ENCODE peak calls at places on chromosomes 1 and 21, in four cellular contexts. F is breast epithelium, Q is Peyer's patch, V is HCT116. L is an unnamed sample. For H3K9me3, the result is how much of the 10 kb centered on the place peaks cover.

GRCh38 chr1:56081151-56081550 is 498.2 kb downstream of the PLPP3 start:
- DNase-seq in V (no peak), Q (no peak), F (no peak), L (peak)

GRCh38 chr1:147084273-147085096 is 87.8 kb downstream of the PRKAB2 start:
- DNase-seq in V (no peak), F (peak), Q (peak), L (peak)

GRCh38 chr1:167493372-167493771 is 25.0 kb downstream of the CD247 start:
- DNase-seq in F (no peak), Q (no peak), V (no peak), L (no peak)

GRCh38 chr1:203239906-203240305 is 10.4 kb upstream of the CHIT1 start:
- DNase-seq in F (no peak), Q (no peak), V (no peak), L (no peak)

GRCh38 chr1:184915463-184916080 is 58.7 kb downstream of the NIBAN1 start:
- DNase-seq in Q (no peak), V (no peak), F (no peak), L (no peak)

GRCh38 chr1:208837242-208837641 is 593.1 kb upstream of the PLXNA2 start:
- DNase-seq in V (no peak), Q (no peak), F (no peak), L (no peak)

GRCh38 chr1:162676767-162677166 is 44.5 kb downstream of the DDR2 start:
- DNase-seq in V (no peak), Q (no peak), F (no peak), L (no peak)

GRCh38 chr1:44135896-44136295 is 5.5 kb downstream of the KLF18 start:
- DNase-seq in V (no peak), F (no peak), Q (no peak), L (no peak)

GRCh38 chr1:233523047-233523446 is 90.9 kb upstream of the KCNK1 start:
- DNase-seq in F (no peak), V (no peak), Q (no peak), L (no peak)

GRCh38 chr21:43697758-43698643 is 20.9 kb upstream of the PDXK start:
- DNase-seq in Q (no peak), V (no peak), F (no peak), L (no peak)

GRCh38 chr1:28577052-28577678 is 14.9 kb upstream of the RAB42 start:
- DNase-seq in Q (no peak), V (no peak), F (no peak), L (no peak)

GRCh38 chr1:37318490-37318889 is 155.9 kb upstream of the ZC3H12A start:
- DNase-seq in Q (no peak), F (no peak), V (no peak), L (no peak)

GRCh38 chr1:81554108-81554507 is 246.6 kb upstream of the ADGRL2 start:
- DNase-seq in V (no peak), Q (no peak), F (no peak), L (no peak)

GRCh38 chr1:39082811-39083576 is 56.8 kb downstream of the NDUFS5 start:
- DNase-seq in Q (no peak), V (no peak), F (no peak), L (no peak)

GRCh38 chr21:19870682-19871081 is 1127.5 kb upstream of the NCAM2 start:
- DNase-seq in Q (no peak), V (no peak), F (no peak), L (no peak)

GRCh38 chr1:78440381-78440793 is 50.4 kb upstream of the PTGFR start:
- DNase-seq in Q (no peak), V (no peak), F (no peak), L (no peak)

GRCh38 chr1:38826262-38826661 is 33.3 kb downstream of the RRAGC start:
- DNase-seq in Q (no peak), F (no peak), V (no peak), L (no peak)

GRCh38 chr1:50972766-50973165 is 2.7 kb downstream of the CDKN2C start:
- DNase-seq in Q (no peak), V (no peak), F (no peak), L (no peak)

GRCh38 chr1:29707796-29708195 is 471.5 kb downstream of the PTPRU start:
- DNase-seq in Q (no peak), F (no peak), V (no peak), L (no peak)

GRCh38 chr1:15885269-15885668 is 37.8 kb downstream of the SPEN start:
- DNase-seq in F (no peak), Q (no peak), V (no peak), L (no peak)

GRCh38 chr21:37974081-37974480 is 57.8 kb upstream of the KCNJ6 start:
- DNase-seq in F (no peak), Q (no peak), V (no peak), L (no peak)

GRCh38 chr1:92797297-92797696 is 12.4 kb upstream of the EVI5 start:
- DNase-seq in Q (no peak), V (no peak), F (no peak), L (no peak)

GRCh38 chr1:226862900-226863299 is 7.5 kb upstream of the PSEN2 start:
- DNase-seq in V (no peak), Q (no peak), F (no peak), L (no peak)

GRCh38 chr21:21463456-21463855 is 465.2 kb downstream of the NCAM2 start:
- DNase-seq in Q (no peak), F (no peak), V (no peak), L (no peak)

GRCh38 chr1:38289034-38289433 is 242.4 kb upstream of the POU3F1 start:
- DNase-seq in Q (no peak), F (no peak), V (no peak), L (no peak)

GRCh38 chr1:186700688-186701087 is 20.5 kb upstream of the PTGS2 start:
- DNase-seq in F (no peak), V (no peak), Q (no peak), L (no peak)

GRCh38 chr1:97163591-97164275 is 442.1 kb downstream of the PTBP2 start:
- DNase-seq in V (no peak), Q (no peak), F (no peak), L (no peak)

GRCh38 chr1:206464456-206464964 is 5.8 kb upstream of the IKBKE start:
- DNase-seq in V (no peak), F (no peak), Q (no peak), L (no peak)

DNA sequence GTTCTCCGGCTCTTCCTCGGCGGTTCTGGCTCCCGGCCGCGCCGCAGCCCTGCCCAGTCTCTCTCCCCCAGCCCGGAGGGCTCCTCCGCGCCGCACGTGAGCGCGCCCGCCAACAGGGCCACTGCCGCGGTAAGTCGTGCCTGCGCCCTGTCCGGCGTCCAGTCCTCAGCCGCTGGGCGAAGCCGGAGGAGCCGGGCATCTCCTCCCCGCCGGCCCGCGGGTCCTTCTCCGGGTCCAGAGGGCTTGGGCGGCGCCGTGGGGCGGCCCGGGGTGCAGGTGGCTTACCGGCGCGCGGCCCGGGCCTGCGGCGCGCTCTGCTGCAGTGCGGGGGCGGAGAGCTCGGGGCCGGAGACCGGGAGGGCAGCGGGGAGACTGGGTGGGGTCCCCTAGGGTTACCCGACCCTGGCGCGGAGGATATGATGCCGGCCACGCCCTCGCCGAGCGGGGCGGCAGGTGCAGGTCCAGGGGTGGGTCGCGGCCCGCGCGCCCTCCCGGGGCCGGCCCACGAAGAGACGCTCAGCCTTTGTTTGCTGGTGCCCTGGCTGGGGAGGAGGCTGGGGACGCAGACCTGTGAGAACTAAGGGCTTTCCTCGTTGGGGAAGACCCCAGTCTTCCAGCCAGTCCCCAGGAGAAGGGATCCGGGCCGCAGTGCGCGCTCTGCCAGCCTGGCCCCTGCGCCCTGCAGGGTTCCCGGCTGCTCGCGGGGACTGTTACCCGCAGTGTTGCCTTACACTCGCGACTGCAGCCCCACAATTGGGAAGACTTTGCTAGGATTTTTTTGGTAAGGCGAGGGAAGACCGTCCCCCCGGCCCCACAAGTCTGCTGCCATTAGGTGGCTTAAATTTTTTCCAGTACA is at the start of gene DOP1B:
- DNase-seq in Q (no peak), V (no peak), F (no peak), L (peak)
- TF ChIP-seq POLR2A in Q (peak), V (peak), F (peak), L (no peak)

GRCh38 chr21:25324666-25325065 is 282.6 kb downstream of the MRPL39 start:
- DNase-seq in V (no peak), Q (no peak), F (no peak), L (no peak)
- H3K9me3 ChIP-seq in V (under half), Q (under half), F (under half), L (under half)

GRCh38 chr1:36151845-36152203 is 2.5 kb upstream of the TRAPPC3 start:
- DNase-seq in F (no peak), Q (no peak), V (no peak), L (no peak)
- TF ChIP-seq POLR2A in F (no peak), Q (no peak), V (no peak), L (no peak)

DNA sequence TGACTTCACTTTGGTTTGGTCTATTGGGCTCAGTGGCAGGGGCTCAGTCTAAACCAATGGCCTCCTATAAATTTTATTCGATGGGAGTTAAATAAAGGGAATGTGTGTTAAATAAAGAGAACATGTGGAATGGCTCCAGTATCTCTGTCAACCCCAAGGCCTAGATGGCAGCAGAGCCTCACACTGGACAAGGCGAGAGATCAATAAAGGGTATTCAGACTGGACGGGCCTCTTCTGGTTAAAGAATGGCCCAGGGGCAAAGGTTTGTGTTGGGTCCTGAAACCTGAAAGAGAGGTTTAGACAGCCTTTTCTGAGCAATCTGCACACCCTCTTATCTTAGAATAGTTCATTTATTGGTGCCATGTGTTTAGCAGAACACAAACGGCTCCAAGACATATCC is 34.7 kb downstream of the SH3BP5L start:
- DNase-seq in Q (no peak), F (no peak), V (no peak), L (no peak)
- H3K9me3 ChIP-seq in Q (under half), F (under half), V (under half), L (under half)

DNA sequence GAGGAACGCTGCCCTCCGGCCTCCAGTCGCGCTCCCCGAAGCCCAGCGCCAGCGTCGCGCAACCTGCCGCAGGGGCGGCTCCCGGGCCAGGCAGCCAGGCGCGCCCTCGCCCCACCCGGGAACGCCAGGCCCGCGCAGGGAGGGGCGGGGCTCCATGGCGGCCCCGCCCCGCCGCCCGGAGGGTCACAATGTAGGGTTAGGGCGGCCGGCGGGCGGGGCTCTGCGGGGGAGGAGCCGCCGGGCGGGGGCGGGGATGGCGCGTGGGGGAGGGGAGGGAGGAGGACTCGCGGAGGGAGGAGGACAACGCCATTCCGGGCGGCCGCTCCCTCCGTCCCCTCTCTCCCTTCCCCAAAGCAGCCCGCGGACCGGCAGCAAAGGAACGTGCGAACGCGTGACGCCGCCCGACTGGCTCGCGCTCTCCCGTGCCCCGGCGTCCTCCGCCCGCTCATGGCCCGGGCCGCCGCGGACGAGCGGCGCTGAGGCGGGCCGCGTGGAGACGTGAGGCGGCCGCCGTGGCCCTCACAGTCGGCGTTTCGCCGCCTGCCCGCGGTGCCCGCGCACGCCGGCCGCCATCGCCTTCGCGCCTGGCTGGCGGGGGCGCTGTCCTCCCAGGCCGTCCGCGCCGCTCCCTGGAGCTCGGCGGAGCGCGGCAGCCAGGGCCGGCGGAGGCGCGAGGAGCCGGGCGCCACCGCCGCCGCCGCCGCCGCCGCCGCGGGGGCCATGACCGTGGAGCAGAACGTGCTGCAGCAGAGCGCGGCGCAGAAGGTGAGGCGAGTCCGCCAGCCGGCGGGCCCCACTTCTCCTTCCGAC is at the start of gene USP25:
- DNase-seq in F (peak), V (peak), Q (peak), L (peak)
- TF ChIP-seq POLR2A in F (no peak), V (peak), Q (peak), L (peak)

DNA sequence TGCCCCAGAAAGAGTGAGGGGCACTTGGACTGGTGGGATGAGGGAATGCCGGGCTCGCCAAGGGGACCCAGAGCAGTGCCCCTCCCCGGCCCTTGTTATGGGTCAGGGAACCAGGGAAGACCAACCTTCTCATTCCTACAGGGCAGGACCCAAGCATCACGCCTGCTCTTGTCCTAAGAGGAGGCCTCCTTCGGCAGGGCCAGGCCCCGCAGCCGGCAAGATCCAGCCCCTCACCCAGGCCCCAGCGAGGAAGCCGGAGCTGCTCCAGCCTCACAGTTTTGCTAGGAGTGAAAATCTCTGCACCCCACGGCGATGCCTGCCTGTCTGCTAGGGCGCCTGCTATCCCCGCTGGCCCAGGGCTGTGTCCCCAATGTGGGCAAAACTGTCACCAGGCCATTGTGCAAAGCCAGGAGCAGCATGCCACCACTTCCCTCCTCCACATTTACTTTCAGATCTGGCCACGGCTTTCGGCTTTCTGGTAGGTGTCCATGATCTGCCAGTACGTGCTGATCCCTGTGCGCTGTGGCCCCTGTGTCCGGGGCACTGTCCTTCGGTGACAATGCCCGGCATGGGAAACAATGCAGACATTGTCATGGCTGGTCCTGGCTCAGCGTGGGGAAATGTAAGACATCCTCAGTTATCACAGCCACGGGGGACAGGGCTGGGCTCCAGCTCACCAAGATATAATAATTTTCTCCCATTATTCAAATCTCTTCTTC is 9.6 kb downstream of the ACTRT2 start:
- DNase-seq in V (no peak), F (peak), Q (peak), L (no peak)
- H3K9me3 ChIP-seq in V (under half), F (under half), Q (under half), L (under half)

L was measured in suprapubic skin.